ENCODE peak calls at places on chromosomes 7 and 10, in six cellular contexts. P, O, I, Y, X and U are unnamed samples.
A peak's percentile ranks its signal among the peaks of the same experiment; 100 is the strongest.

GRCh38 chr7:138008588-138009349 is 6.9 kb upstream of the CREB3L2 start:
- DNase-seq in P (peak; percentile 62), O (no peak), I (peak; percentile 66), Y (no peak), X (no peak), U (no peak)

GRCh38 chr7:113796557-113796956 is 122.3 kb downstream of the PPP1R3A start:
- DNase-seq in P (no peak), O (no peak), I (no peak), Y (no peak), X (no peak), U (no peak)

GRCh38 chr10:22308390-22308789 is 7.8 kb upstream of the COMMD3 start:
- DNase-seq in P (no peak), O (no peak), I (no peak), Y (peak; percentile 36), X (no peak), U (peak; percentile 17)

GRCh38 chr7:93551063-93551895 is 23.2 kb downstream of the CALCR start:
- DNase-seq in P (peak; percentile 17), O (no peak), I (no peak), Y (no peak), X (no peak), U (no peak)

GRCh38 chr7:143891457-143891856 is 10.5 kb downstream of the TCAF1 start:
- DNase-seq in P (no peak), O (no peak), I (no peak), Y (no peak), X (no peak), U (no peak)

GRCh38 chr10:29957887-29958330 is 101.5 kb downstream of the JCAD start:
- DNase-seq in P (no peak), O (no peak), I (no peak), Y (no peak), X (no peak), U (no peak)

GRCh38 chr7:36967387-36967786 is 243.1 kb upstream of the AOAH start:
- DNase-seq in P (peak; percentile 79), O (no peak), I (peak; percentile 63), Y (no peak), X (peak; percentile 47), U (no peak)

GRCh38 chr10:24247841-24248240 is 38.9 kb downstream of the KIAA1217 start:
- DNase-seq in P (no peak), O (no peak), I (no peak), Y (no peak), X (no peak), U (no peak)

GRCh38 chr10:61994404-61995031 is 93.0 kb downstream of the ARID5B start:
- DNase-seq in P (no peak), O (no peak), I (no peak), Y (no peak), X (no peak), U (no peak)

GRCh38 chr10:114694735-114695134 is 36.7 kb upstream of the ABLIM1 start:
- DNase-seq in P (peak; percentile 35), O (peak; percentile 22), I (peak; percentile 36), Y (no peak), X (no peak), U (peak; percentile 17)

GRCh38 chr10:64277536-64277935 is 756.3 kb downstream of the REEP3 start:
- DNase-seq in P (no peak), O (no peak), I (no peak), Y (no peak), X (no peak), U (no peak)

GRCh38 chr7:131509781-131510180 is 46.6 kb downstream of the PODXL start:
- DNase-seq in P (no peak), O (no peak), I (no peak), Y (no peak), X (no peak), U (no peak)

GRCh38 chr7:6481445-6481844 is 33.7 kb upstream of the DAGLB start:
- DNase-seq in P (no peak), O (no peak), I (no peak), Y (no peak), X (no peak), U (no peak)
- TF ChIP-seq POLR2A in P (peak; percentile 53), O (no peak), I (no peak), Y (no peak), X (no peak), U (no peak)

GRCh38 chr7:46146454-46147255 is 225.6 kb upstream of the IGFBP3 start:
- DNase-seq in P (no peak), O (no peak), I (no peak), Y (no peak), X (no peak), U (no peak)
- TF ChIP-seq TAF1 in P (no peak), O (no peak), I (no peak), Y (no peak), X (no peak), U (no peak)

DNA sequence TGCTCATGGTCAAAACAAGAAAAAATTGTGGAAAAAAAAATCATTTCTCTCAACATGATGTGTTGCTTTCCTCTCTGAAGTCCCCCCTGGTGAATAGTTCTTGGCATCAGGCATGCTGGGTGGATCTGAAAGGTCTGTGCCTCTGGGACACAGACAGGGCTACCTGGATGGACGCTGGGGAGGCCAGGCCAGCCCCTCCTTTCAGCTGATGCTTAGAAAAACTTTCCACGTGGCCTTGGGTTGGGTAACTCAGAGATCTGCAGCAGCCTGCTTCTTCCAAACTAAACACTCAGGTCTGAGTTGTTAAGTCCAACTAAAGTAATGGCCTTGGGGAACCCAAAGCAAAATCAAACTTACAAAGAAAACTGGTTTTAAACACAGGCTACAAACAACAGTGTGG is 113.0 kb downstream of the CCDC3 start:
- DNase-seq in P (no peak), O (no peak), I (no peak), Y (no peak), X (no peak), U (no peak)
- TF ChIP-seq POLR2AphosphoS5 in P (no peak), O (no peak), I (no peak), Y (no peak), X (no peak), U (no peak)

GRCh38 chr7:27810186-27810585 is 70.2 kb downstream of the TAX1BP1 start:
- DNase-seq in P (no peak), O (no peak), I (no peak), Y (no peak), X (no peak), U (no peak)

GRCh38 chr7:27804139-27804538 is 64.2 kb downstream of the TAX1BP1 start:
- DNase-seq in P (peak; percentile 2), O (no peak), I (no peak), Y (no peak), X (no peak), U (no peak)

GRCh38 chr7:27812706-27813105 is 72.7 kb downstream of the TAX1BP1 start:
- DNase-seq in P (no peak), O (no peak), I (no peak), Y (no peak), X (no peak), U (no peak)

GRCh38 chr7:27814054-27814453 is 74.1 kb downstream of the TAX1BP1 start:
- DNase-seq in P (no peak), O (no peak), I (no peak), Y (no peak), X (no peak), U (no peak)

GRCh38 chr7:27808626-27809025 is 68.7 kb downstream of the TAX1BP1 start:
- DNase-seq in P (no peak), O (no peak), I (no peak), Y (no peak), X (no peak), U (no peak)
- TF ChIP-seq POLR2A in P (no peak), O (no peak), I (no peak), Y (no peak), X (no peak), U (no peak)

GRCh38 chr10:88991161-88991899 is 732 bp downstream of the FAS start:
- DNase-seq in P (peak; percentile 54), O (no peak), I (peak; percentile 12), Y (no peak), X (no peak), U (peak; percentile 50)

GRCh38 chr10:88991900-88992237 is 1.3 kb downstream of the FAS start:
- DNase-seq in P (no peak), O (no peak), I (no peak), Y (no peak), X (no peak), U (no peak)

GRCh38 chr10:88990528-88991160 is at the start of gene FAS:
- DNase-seq in P (peak; percentile 27), O (no peak), I (no peak), Y (peak; percentile 80), X (no peak), U (peak; percentile 48)

GRCh38 chr10:88989423-88989822 is 1.2 kb upstream of the FAS start:
- DNase-seq in P (no peak), O (no peak), I (no peak), Y (no peak), X (no peak), U (no peak)

GRCh38 chr10:88989824-88990527 is 622 bp upstream of the FAS start:
- DNase-seq in P (no peak), O (no peak), I (no peak), Y (no peak), X (no peak), U (no peak)
- TF ChIP-seq TAF1 in P (no peak), O (no peak), I (no peak), Y (no peak), X (no peak), U (no peak)

GRCh38 chr7:47481656-47482012 is 100.3 kb downstream of the TNS3 start:
- DNase-seq in P (no peak), O (no peak), I (no peak), Y (no peak), X (no peak), U (no peak)

GRCh38 chr7:47482013-47482761 is 99.7 kb downstream of the TNS3 start:
- DNase-seq in P (no peak), O (no peak), I (peak; percentile 54), Y (no peak), X (no peak), U (no peak)

GRCh38 chr7:47479821-47480575 is 101.9 kb downstream of the TNS3 start:
- DNase-seq in P (no peak), O (no peak), I (no peak), Y (no peak), X (no peak), U (no peak)

GRCh38 chr7:47478926-47479791 is 102.8 kb downstream of the TNS3 start:
- DNase-seq in P (no peak), O (no peak), I (no peak), Y (no peak), X (no peak), U (no peak)

DNA sequence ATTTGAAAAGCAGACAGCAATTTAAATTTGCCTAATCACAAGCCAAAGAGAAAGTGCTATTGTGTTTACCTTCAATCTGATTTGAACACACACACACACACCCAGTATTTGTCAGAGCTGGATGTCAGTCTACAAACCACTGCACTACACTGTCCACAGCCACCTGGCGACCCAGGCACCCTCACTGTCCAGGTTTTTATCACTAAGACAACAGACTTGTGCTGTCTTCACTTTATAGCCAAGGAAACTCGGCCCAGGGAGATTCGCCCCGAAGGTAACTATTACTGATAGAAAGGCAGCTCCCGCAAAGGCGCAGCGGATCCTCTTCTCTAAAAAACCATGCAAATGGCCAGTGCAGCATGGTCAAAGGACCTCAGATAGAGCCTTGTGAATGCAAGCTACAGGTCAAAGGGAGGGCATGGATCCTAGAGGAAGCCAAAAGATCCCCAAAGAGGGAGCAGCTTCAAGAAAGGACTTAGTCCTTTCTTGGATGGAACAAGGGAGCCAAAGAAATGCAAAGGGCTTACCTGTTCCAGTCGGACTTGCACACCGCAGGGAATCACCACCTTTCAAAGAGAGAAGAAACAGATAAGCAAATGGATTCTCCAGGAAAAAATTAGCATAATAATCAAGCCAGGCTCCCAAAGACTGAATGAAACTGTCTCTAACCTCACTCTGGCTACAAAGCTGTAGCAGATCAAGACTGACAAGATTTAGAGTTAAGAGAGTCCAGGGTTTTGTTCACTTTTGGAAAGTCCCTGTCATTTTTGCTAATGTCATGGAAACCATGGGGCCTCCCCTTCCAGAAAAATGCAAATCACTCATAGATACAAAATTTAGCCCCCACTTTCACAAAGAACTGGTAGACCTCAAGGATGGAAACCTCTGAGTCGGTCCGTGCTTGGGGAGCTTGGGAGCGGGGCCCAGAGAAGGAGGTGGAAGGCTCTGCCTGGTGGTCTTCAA is 101.1 kb downstream of the TNS3 start:
- DNase-seq in P (no peak), O (no peak), I (no peak), Y (peak; percentile 31), X (peak; percentile 62), U (no peak)
- TF ChIP-seq POLR2AphosphoS5 in P (no peak), O (no peak), I (no peak), Y (no peak), X (no peak), U (no peak)